ENCODE peak calls at places on chromosomes 7 and 10, in five cellular contexts. U is fibroblast of lung, O is GM23248, N is mammary epithelial cell, H is GM23338. Z is an unnamed sample.
A peak's percentile ranks its signal among the peaks of the same experiment; 100 is the strongest.

GRCh38 chr7:12942599-12942998 is 255.2 kb downstream of the ARL4A start:
- DNase-seq in U (peak; percentile 66), O (no peak), N (no peak), H (no peak), Z (peak; percentile 62)

GRCh38 chr10:42934842-42935241 is 142.0 kb upstream of the RET start:
- DNase-seq in U (no peak), O (no peak), N (no peak), H (no peak), Z (no peak)

GRCh38 chr10:24374134-24374915 is 165.4 kb downstream of the KIAA1217 start:
- DNase-seq in U (peak; percentile 92), O (peak; percentile 85), N (peak; percentile 23), H (no peak), Z (no peak)

GRCh38 chr10:5563991-5564536 is 39.3 kb downstream of the CALML3 start:
- DNase-seq in U (peak; percentile 69), O (peak; percentile 95), N (peak; percentile 93), H (no peak), Z (peak; percentile 51)

GRCh38 chr10:81472927-81473470 is 402.0 kb upstream of the NRG3 start:
- DNase-seq in U (no peak), O (no peak), N (no peak), H (no peak), Z (no peak)

GRCh38 chr7:20385121-20385520 is 54.4 kb downstream of the ITGB8 start:
- DNase-seq in U (peak; percentile 95), O (peak; percentile 67), N (peak; percentile 61), H (no peak), Z (peak; percentile 85)

GRCh38 chr10:76547352-76547972 is 1090.1 kb downstream of the KCNMA1 start:
- DNase-seq in U (peak; percentile 69), O (peak; percentile 83), N (peak; percentile 60), H (peak; percentile 93), Z (peak; percentile 100)

GRCh38 chr7:121151663-121152344 is 163.3 kb downstream of the CPED1 start:
- DNase-seq in U (peak; percentile 3), O (no peak), N (no peak), H (no peak), Z (no peak)

GRCh38 chr10:13449296-13449695 is 79.5 kb downstream of the BEND7 start:
- DNase-seq in U (peak; percentile 70), O (peak; percentile 55), N (peak; percentile 58), H (no peak), Z (no peak)

GRCh38 chr10:71285180-71285545 is 33.9 kb upstream of the SLC29A3 start:
- DNase-seq in U (peak; percentile 16), O (peak; percentile 65), N (peak; percentile 9), H (peak; percentile 86), Z (peak; percentile 47)

GRCh38 chr10:87578799-87579401 is 74.2 kb downstream of the MINPP1 start:
- DNase-seq in U (peak; percentile 13), O (peak; percentile 38), N (peak; percentile 14), H (no peak), Z (peak; percentile 55)

GRCh38 chr7:93799750-93800357 is 90.7 kb downstream of the TFPI2 start:
- DNase-seq in U (peak; percentile 11), O (peak; percentile 44), N (peak; percentile 12), H (peak; percentile 54), Z (peak; percentile 51)

GRCh38 chr7:90946711-90947501 is 317.3 kb upstream of the FZD1 start:
- DNase-seq in U (no peak), O (no peak), N (no peak), H (no peak), Z (no peak)

GRCh38 chr7:2138146-2138765 is 94.5 kb downstream of the MAD1L1 start:
- DNase-seq in U (no peak), O (no peak), N (no peak), H (no peak), Z (no peak)

GRCh38 chr7:46850563-46851325 is 731.2 kb downstream of the TNS3 start:
- DNase-seq in U (peak; percentile 61), O (peak; percentile 87), N (no peak), H (no peak), Z (no peak)

GRCh38 chr7:135508853-135509588 is 881 bp downstream of the CNOT4 start:
- DNase-seq in U (peak; percentile 34), O (peak; percentile 59), N (peak; percentile 44), H (peak; percentile 26), Z (peak; percentile 21)

GRCh38 chr10:73878365-73878764 is 4.0 kb upstream of the CAMK2G start:
- DNase-seq in U (no peak), O (no peak), N (no peak), H (no peak), Z (no peak)

GRCh38 chr10:6722616-6723004 is 142.5 kb upstream of the PRKCQ start:
- DNase-seq in U (peak; percentile 57), O (peak; percentile 68), N (peak; percentile 47), H (no peak), Z (no peak)

GRCh38 chr7:148699772-148700629 is 1.3 kb downstream of the CUL1 start:
- DNase-seq in U (peak; percentile 59), O (peak; percentile 70), N (no peak), H (peak; percentile 55), Z (peak; percentile 51)

GRCh38 chr10:112732277-112732891 is 217.7 kb upstream of the TCF7L2 start:
- DNase-seq in U (peak; percentile 50), O (peak; percentile 41), N (peak; percentile 57), H (no peak), Z (peak; percentile 10)

GRCh38 chr10:30294506-30295280 is 54.4 kb downstream of the MTPAP start:
- DNase-seq in U (no peak), O (no peak), N (no peak), H (no peak), Z (no peak)

GRCh38 chr10:14569274-14570060 is 205.2 kb downstream of the FAM107B start:
- DNase-seq in U (no peak), O (no peak), N (no peak), H (no peak), Z (no peak)

GRCh38 chr7:30894009-30894408 is 17.6 kb upstream of the AQP1 start:
- DNase-seq in U (no peak), O (no peak), N (no peak), H (no peak), Z (no peak)

GRCh38 chr10:32256613-32257437 is 90.1 kb downstream of the EPC1 start:
- DNase-seq in U (no peak), O (peak; percentile 60), N (peak; percentile 46), H (peak; percentile 80), Z (peak; percentile 47)

GRCh38 chr10:50381637-50382036 is 130.3 kb upstream of the ASAH2 start:
- DNase-seq in U (no peak), O (peak; percentile 54), N (no peak), H (no peak), Z (no peak)

GRCh38 chr10:34698979-34699378 is 116.1 kb downstream of the PARD3 start:
- DNase-seq in U (peak; percentile 81), O (peak; percentile 76), N (peak; percentile 76), H (no peak), Z (peak; percentile 100)

GRCh38 chr10:106360870-106361269 is 803.6 kb downstream of the SORCS1 start:
- DNase-seq in U (peak; percentile 72), O (peak; percentile 87), N (peak; percentile 98), H (no peak), Z (peak; percentile 93)

GRCh38 chr7:128739990-128740682 is 977 bp downstream of the CALU start:
- DNase-seq in U (peak; percentile 26), O (peak; percentile 38), N (no peak), H (no peak), Z (no peak)
- H2AFZ ChIP-seq in U (no peak overlapping the region), O (no peak overlapping the region), N (peak overlapping the region; percentile 89), H (no peak overlapping the region), Z (peak overlapping the region; percentile 74)

DNA sequence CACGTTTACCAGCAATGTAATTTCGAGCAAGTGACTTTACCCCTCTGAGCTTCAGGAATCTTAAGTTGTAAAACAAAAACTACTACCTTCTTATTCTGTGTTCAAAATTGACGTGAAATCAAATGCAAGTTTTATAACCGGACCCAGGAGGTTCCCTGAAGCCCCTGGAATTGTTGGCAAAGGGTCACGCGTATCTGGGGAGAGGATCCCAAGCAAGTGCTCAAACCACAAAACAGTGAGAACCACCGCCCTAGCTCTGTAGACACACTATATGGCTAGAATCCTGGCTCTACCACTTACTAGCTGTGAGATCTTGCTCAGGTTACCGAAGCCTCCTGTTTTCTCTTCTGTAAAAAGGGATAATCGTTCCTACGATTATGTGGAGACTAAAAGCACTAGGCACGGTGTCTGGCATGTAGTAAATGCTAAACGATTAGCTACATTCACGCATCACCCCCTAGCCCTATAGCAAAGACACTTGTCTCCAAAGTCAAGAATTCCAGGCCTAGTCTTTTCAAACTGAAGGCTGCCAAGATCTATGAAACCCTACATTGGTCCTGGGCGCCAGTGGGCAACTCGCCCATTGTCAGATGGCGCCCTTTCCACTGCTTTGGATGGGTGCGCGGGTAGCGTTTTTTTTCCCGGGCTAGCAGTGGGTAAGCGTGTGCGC is 11.8 kb upstream of the NKX2-3 start:
- DNase-seq in U (no peak), O (no peak), N (no peak), H (peak; percentile 17), Z (no peak)
- TF ChIP-seq EZH2 in U (peak; percentile 19), O (peak; percentile 95), N (peak; percentile 52), H (peak; percentile 62), Z (no peak)

DNA sequence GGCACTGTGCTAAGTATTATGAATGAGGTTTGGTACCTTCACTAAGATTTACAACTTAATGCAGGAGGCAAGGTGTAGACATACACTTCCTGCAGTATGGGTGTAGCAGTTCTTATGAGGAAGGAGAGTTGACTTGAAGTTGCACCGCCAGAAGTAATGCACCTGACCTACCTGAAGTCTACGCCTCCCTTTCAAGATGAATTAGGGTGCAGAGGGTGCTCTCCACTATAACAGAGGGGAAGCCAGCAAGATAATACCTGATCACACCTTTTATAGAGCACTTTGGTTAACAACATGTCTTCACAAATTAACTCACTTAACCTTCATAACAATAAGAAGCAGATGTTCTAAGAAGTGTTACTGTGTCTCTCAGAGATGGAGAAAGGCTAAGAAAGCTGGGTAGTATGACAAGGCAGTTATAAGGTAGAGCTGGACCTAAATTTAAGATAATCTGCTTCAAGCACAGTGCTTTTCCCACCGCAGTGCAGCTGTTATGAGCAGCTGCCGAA is 552 bp upstream of the RAB18 start:
- DNase-seq in U (no peak), O (no peak), N (no peak), H (no peak), Z (no peak)
- H2AFZ ChIP-seq in U (peak overlapping the region; percentile 98), O (peak overlapping the region; percentile 94), N (peak overlapping the region; percentile 83), H (peak overlapping the region; percentile 66), Z (peak overlapping the region; percentile 85)

GRCh38 chr10:78177431-78178185 is 143.9 kb downstream of the RPS24 start:
- DNase-seq in U (no peak), O (peak; percentile 31), N (no peak), H (no peak), Z (no peak)
- TF ChIP-seq EZH2 in U (no peak), O (no peak), N (no peak), H (no peak), Z (no peak)

DNA sequence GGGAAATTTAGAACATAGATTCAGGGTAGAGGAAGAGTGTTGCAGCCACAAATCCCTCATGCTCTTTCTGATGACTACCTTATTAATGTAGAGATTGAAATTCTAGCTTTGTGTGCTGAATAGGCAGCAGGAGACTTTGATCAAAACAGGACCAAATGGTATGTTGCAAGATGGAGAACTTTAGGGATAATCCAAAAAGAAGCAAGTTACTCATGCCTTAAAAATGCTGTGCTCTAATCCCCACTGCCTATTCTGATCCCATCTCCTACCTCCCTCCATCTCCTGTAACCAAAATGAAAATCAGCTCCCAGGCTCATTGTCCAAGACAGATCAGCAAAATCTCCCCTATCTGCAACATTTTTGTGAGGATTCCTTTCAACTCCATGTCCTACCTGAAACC is 31.3 kb downstream of the CH25H start:
- DNase-seq in U (no peak), O (peak; percentile 14), N (no peak), H (no peak), Z (no peak)
- H2AFZ ChIP-seq in U (peak overlapping the region; percentile 14), O (no peak overlapping the region), N (no peak overlapping the region), H (peak overlapping the region; percentile 44), Z (no peak overlapping the region)